ENCODE peak calls at places on chromosomes 2 and 18, in six cellular contexts. I, R, T, H, O and W are unnamed samples.

GRCh38 chr18:7926526-7926925 is 359.4 kb downstream of the PTPRM start:
- DNase-seq in I (no peak), R (no peak), T (no peak), H (peak), O (no peak), W (no peak)

GRCh38 chr18:9428301-9428706 is 47.0 kb upstream of the RALBP1 start:
- DNase-seq in I (no peak), R (no peak), T (no peak), H (peak), O (no peak), W (no peak)

GRCh38 chr2:50649626-50650397 is 382.1 kb downstream of the NRXN1 start:
- DNase-seq in I (no peak), R (no peak), T (no peak), H (no peak), O (no peak), W (no peak)

GRCh38 chr2:61537590-61538178 is 472 bp downstream of the XPO1 start:
- DNase-seq in I (no peak), R (peak), T (no peak), H (no peak), O (no peak), W (peak)

GRCh38 chr2:164810843-164811242 is 30.8 kb downstream of the COBLL1 start:
- DNase-seq in I (no peak), R (no peak), T (no peak), H (no peak), O (no peak), W (no peak)

GRCh38 chr2:20428717-20429490 is 18.0 kb upstream of the RHOB start:
- DNase-seq in I (no peak), R (no peak), T (no peak), H (no peak), O (peak), W (no peak)

GRCh38 chr2:201275069-201275468 is 14.7 kb downstream of the CASP8 start:
- DNase-seq in I (no peak), R (no peak), T (no peak), H (no peak), O (no peak), W (no peak)

GRCh38 chr2:88110830-88111229 is 17.0 kb downstream of the FABP1 start:
- DNase-seq in I (no peak), R (no peak), T (no peak), H (no peak), O (no peak), W (no peak)

GRCh38 chr2:44010266-44010665 is 14.5 kb upstream of the LRPPRC start:
- DNase-seq in I (no peak), R (no peak), T (no peak), H (no peak), O (no peak), W (no peak)

GRCh38 chr18:76445275-76445674 is 49.8 kb downstream of the ZNF516 start:
- DNase-seq in I (peak), R (no peak), T (peak), H (no peak), O (no peak), W (no peak)

GRCh38 chr2:228927028-228928010 is 343.8 kb downstream of the PID1 start:
- DNase-seq in I (no peak), R (no peak), T (no peak), H (no peak), O (no peak), W (no peak)

GRCh38 chr18:29184654-29185053 is 1007.7 kb upstream of the CDH2 start:
- DNase-seq in I (no peak), R (no peak), T (no peak), H (no peak), O (no peak), W (no peak)

GRCh38 chr2:121005512-121005911 is 269.8 kb downstream of the GLI2 start:
- DNase-seq in I (no peak), R (no peak), T (no peak), H (no peak), O (no peak), W (no peak)

GRCh38 chr18:23136326-23137092 is 1.2 kb downstream of the CABLES1 start:
- DNase-seq in I (peak), R (peak), T (peak), H (no peak), O (no peak), W (no peak)

GRCh38 chr18:44465337-44465736 is 215.4 kb upstream of the SETBP1 start:
- DNase-seq in I (no peak), R (no peak), T (no peak), H (no peak), O (no peak), W (no peak)

GRCh38 chr2:176533505-176534193 is 264.4 kb downstream of the MTX2 start:
- DNase-seq in I (no peak), R (no peak), T (no peak), H (no peak), O (no peak), W (no peak)